ENCODE peak calls at places on chromosomes 7 and 10, in four cellular contexts. L is T-helper 2 cell, K is cardiac septum, U is lower lobe of right lung. G is an unnamed sample.

GRCh38 chr7:111531993-111532392 is 30.3 kb downstream of the IMMP2L start:
- DNase-seq in U (no peak), K (no peak), L (no peak), G (no peak)

GRCh38 chr10:110992011-110992800 is 72.8 kb downstream of the SHOC2 start:
- DNase-seq in U (no peak), L (no peak), K (no peak), G (no peak)

GRCh38 chr7:77247206-77247850 is 47.7 kb upstream of the FGL2 start:
- DNase-seq in K (no peak), L (peak; percentile 88), U (peak; percentile 77), G (peak; percentile 89)

GRCh38 chr10:49649936-49650723 is 29.3 kb upstream of the C10orf53 start:
- DNase-seq in L (no peak), U (no peak), K (peak; percentile 24), G (no peak)

GRCh38 chr10:13615650-13616049 is 28.9 kb downstream of the PRPF18 start:
- DNase-seq in U (no peak), L (no peak), K (no peak), G (no peak)

GRCh38 chr10:3548702-3549101 is 236.3 kb downstream of the KLF6 start:
- DNase-seq in U (no peak), K (no peak), L (no peak), G (no peak)

GRCh38 chr10:5532618-5533097 is 7.9 kb downstream of the CALML3 start:
- DNase-seq in L (no peak), K (peak; percentile 55), U (no peak), G (no peak)

GRCh38 chr10:62594093-62594520 is 210.4 kb upstream of the ADO start:
- DNase-seq in K (peak; percentile 84), U (peak; percentile 63), L (peak; percentile 31), G (peak; percentile 74)

GRCh38 chr7:148587076-148587475 is 3.5 kb upstream of the C7orf33 start:
- DNase-seq in K (no peak), U (no peak), L (no peak), G (no peak)

GRCh38 chr7:107684287-107684686 is 23.7 kb downstream of the SLC26A4 start:
- DNase-seq in L (no peak), U (no peak), K (no peak), G (no peak)

GRCh38 chr10:5645944-5646617 is 20.3 kb downstream of the ASB13 start:
- DNase-seq in U (no peak), K (peak; percentile 75), L (no peak), G (no peak)

GRCh38 chr7:36054642-36055041 is 98.4 kb upstream of the EEPD1 start:
- DNase-seq in L (no peak), K (no peak), U (no peak), G (no peak)

GRCh38 chr7:108415821-108416536 is 40.3 kb downstream of the NRCAM start:
- DNase-seq in L (no peak), K (no peak), U (no peak), G (no peak)

GRCh38 chr10:72308320-72308987 is 34.7 kb downstream of the DDIT4 start:
- DNase-seq in U (no peak), L (no peak), K (no peak), G (no peak)

GRCh38 chr7:139821349-139822115 is 7.5 kb upstream of the TBXAS1 start:
- DNase-seq in K (no peak), U (no peak), L (no peak), G (no peak)

GRCh38 chr10:94361161-94361794 is 1.5 kb downstream of the NOC3L start:
- DNase-seq in K (no peak), U (no peak), L (no peak), G (no peak)

GRCh38 chr7:156732091-156732621 is 91.6 kb downstream of the RNF32 start:
- DNase-seq in K (no peak), L (no peak), U (no peak), G (no peak)